ENCODE peak calls at places on chromosome 13, in eight cellular contexts. U is adrenal gland, E is PC-9, T is aorta, K is uterus, S is AG04450, V is A549, L is cardiac muscle cell. A is an unnamed sample.

GRCh38 chr13:26946675-26947342 is 186.2 kb upstream of the GPR12 start:
- DNase-seq in U (peak), E (peak), T (no peak), K (no peak), S (peak), V (peak), L (peak), A (no peak)

GRCh38 chr13:35979378-35979911 is 151.7 kb downstream of the DCLK1 start:
- DNase-seq in U (peak), E (no peak), T (peak), K (peak), S (peak), V (no peak), L (no peak), A (peak)

GRCh38 chr13:114106991-114107685 is 25.3 kb downstream of the RASA3 start:
- DNase-seq in U (peak), E (no peak), T (peak), K (peak), S (no peak), V (no peak), L (no peak), A (no peak)

GRCh38 chr13:74661851-74662250 is 527.6 kb upstream of the KLF12 start:
- DNase-seq in U (no peak), E (no peak), T (no peak), K (no peak), S (no peak), V (no peak), L (no peak), A (no peak)

GRCh38 chr13:30065181-30065580 is 214.8 kb upstream of the UBL3 start:
- DNase-seq in U (no peak), E (no peak), T (no peak), K (no peak), S (no peak), V (no peak), L (no peak), A (no peak)

GRCh38 chr13:27619711-27620376 is 485 bp downstream of the LNX2 start:
- DNase-seq in U (peak), E (no peak), T (no peak), K (peak), S (no peak), V (peak), L (no peak), A (no peak)

GRCh38 chr13:27839809-27840467 is 47.7 kb downstream of the GSX1 start:
- DNase-seq in U (no peak), E (peak), T (no peak), K (no peak), S (no peak), V (peak), L (no peak), A (no peak)

GRCh38 chr13:52405767-52406494 is at the start of gene THSD1:
- DNase-seq in U (peak), E (no peak), T (peak), K (peak), S (no peak), V (peak), L (no peak), A (no peak)

GRCh38 chr13:101917475-101917810 is 465.0 kb downstream of the ITGBL1 start:
- DNase-seq in U (no peak), E (no peak), T (peak), K (no peak), S (no peak), V (no peak), L (no peak), A (no peak)

GRCh38 chr13:73914119-73914518 is 220.1 kb downstream of the KLF12 start:
- DNase-seq in U (no peak), E (no peak), T (no peak), K (no peak), S (no peak), V (no peak), L (no peak), A (no peak)

GRCh38 chr13:43110658-43111057 is 87.3 kb downstream of the DNAJC15 start:
- DNase-seq in U (no peak), E (no peak), T (no peak), K (no peak), S (no peak), V (no peak), L (no peak), A (no peak)

GRCh38 chr13:71685072-71685471 is 181.9 kb downstream of the DACH1 start:
- DNase-seq in U (no peak), E (no peak), T (no peak), K (no peak), S (no peak), V (no peak), L (no peak), A (no peak)

GRCh38 chr13:95858286-95859075 is 181.5 kb downstream of the DNAJC3 start:
- DNase-seq in U (no peak), E (no peak), T (no peak), K (no peak), S (no peak), V (no peak), L (no peak), A (no peak)

GRCh38 chr13:40653558-40654318 is 12.7 kb downstream of the FOXO1 start:
- DNase-seq in U (no peak), E (no peak), T (no peak), K (no peak), S (no peak), V (no peak), L (no peak), A (no peak)

GRCh38 chr13:101453784-101454201 is 1.3 kb downstream of the ITGBL1 start:
- DNase-seq in U (peak), E (peak), T (peak), K (no peak), S (no peak), V (no peak), L (no peak), A (no peak)

GRCh38 chr13:81800433-81800832 is 1459.5 kb upstream of the SPRY2 start:
- DNase-seq in U (no peak), E (no peak), T (no peak), K (no peak), S (no peak), V (no peak), L (no peak), A (no peak)

GRCh38 chr13:98972059-98972458 is 5.8 kb downstream of the DOCK9 start:
- DNase-seq in U (no peak), E (no peak), T (no peak), K (no peak), S (no peak), V (no peak), L (no peak), A (no peak)

GRCh38 chr13:97043302-97043701 is 49.0 kb upstream of the OXGR1 start:
- DNase-seq in U (no peak), E (no peak), T (no peak), K (no peak), S (no peak), V (no peak), L (no peak), A (no peak)

GRCh38 chr13:41060723-41061074 is 610 bp upstream of the WBP4 start:
- DNase-seq in U (peak), E (peak), T (peak), K (peak), S (no peak), V (peak), L (peak), A (peak)

GRCh38 chr13:41289463-41289881 is 21.6 kb upstream of the NAA16 start:
- DNase-seq in U (no peak), E (no peak), T (no peak), K (no peak), S (no peak), V (no peak), L (no peak), A (no peak)

GRCh38 chr13:27341616-27342015 is 71.0 kb downstream of the RASL11A start:
- DNase-seq in U (no peak), E (peak), T (no peak), K (peak), S (no peak), V (no peak), L (no peak), A (no peak)

GRCh38 chr13:86201477-86201876 is 402.3 kb upstream of the SLITRK6 start:
- DNase-seq in U (no peak), E (no peak), T (no peak), K (no peak), S (no peak), V (no peak), L (no peak), A (no peak)

GRCh38 chr13:59413121-59413520 is 750.6 kb downstream of the DIAPH3 start:
- DNase-seq in U (no peak), E (no peak), T (no peak), K (no peak), S (no peak), V (no peak), L (peak), A (no peak)

GRCh38 chr13:28339419-28339818 is 155.5 kb downstream of the FLT1 start:
- DNase-seq in U (no peak), E (no peak), T (no peak), K (no peak), S (peak), V (no peak), L (no peak), A (no peak)

GRCh38 chr13:75285310-75285709 is 196.7 kb downstream of the TBC1D4 start:
- DNase-seq in U (no peak), E (no peak), T (no peak), K (no peak), S (no peak), V (no peak), L (no peak), A (no peak)

GRCh38 chr13:32734511-32734910 is 148.3 kb downstream of the PDS5B start:
- DNase-seq in U (no peak), E (no peak), T (no peak), K (no peak), S (peak), V (no peak), L (peak), A (no peak)

GRCh38 chr13:32737679-32738078 is 151.4 kb downstream of the PDS5B start:
- DNase-seq in U (no peak), E (no peak), T (no peak), K (no peak), S (no peak), V (no peak), L (no peak), A (no peak)

GRCh38 chr13:32735859-32736258 is 149.6 kb downstream of the PDS5B start:
- DNase-seq in U (no peak), E (no peak), T (no peak), K (no peak), S (no peak), V (no peak), L (no peak), A (no peak)

GRCh38 chr13:32737111-32737571 is 150.9 kb downstream of the PDS5B start:
- DNase-seq in U (no peak), E (no peak), T (no peak), K (no peak), S (no peak), V (no peak), L (no peak), A (no peak)

DNA sequence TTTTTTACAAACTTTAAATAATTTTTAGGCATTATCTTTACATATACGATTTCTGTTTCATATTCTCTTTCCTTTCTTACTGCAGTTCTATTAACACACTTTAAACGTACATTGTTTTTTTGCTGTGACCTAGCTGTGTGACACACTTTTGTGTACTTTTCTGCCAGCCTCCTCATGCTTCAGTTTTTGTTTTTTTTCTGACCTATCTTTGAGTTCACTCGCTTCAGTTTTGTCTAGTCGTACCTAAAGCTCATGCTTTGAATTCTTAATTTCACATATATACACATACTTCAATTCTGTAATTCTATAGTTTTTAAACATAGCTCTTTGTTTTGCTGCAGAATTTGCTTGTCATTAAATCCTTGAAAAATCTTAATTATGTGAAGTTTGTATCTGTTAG is 150.4 kb downstream of the PDS5B start:
- DNase-seq in U (no peak), E (no peak), T (no peak), K (no peak), S (no peak), V (no peak), L (no peak), A (no peak)
- H3K4me3 ChIP-seq in U (no peak), E (no peak), T (no peak), K (no peak), S (no peak), V (no peak), L (no peak), A (peak)

DNA sequence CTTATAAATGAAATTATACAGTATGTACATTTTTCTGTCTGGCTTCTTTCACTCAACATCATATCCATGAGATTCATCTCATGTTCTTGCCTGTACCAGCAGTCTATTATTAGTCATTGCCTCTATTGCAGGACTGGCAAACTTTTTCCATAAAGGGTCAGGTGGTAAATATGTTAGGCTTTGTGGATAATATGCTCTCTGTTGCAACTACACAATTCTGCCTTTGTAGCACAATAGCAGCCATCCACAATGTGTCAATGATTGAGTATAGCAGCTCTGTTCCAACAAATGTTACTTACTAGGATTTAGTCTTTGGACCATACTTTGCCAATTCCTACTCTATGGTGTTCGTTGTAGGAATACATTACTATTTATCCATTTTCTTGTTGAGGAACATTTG is 304.4 kb downstream of the DCT start:
- DNase-seq in U (no peak), E (no peak), T (no peak), K (no peak), S (no peak), V (no peak), L (no peak), A (no peak)
- H3K27ac ChIP-seq in U (no peak), E (no peak), T (no peak), K (no peak), S (no peak), V (no peak), L (no peak), A (no peak)

GRCh38 chr13:38685974-38686571 is 804 bp upstream of the FREM2 start:
- DNase-seq in U (no peak), E (peak), T (no peak), K (no peak), S (no peak), V (no peak), L (peak), A (no peak)

GRCh38 chr13:38690231-38690630 is 3.4 kb downstream of the FREM2 start:
- DNase-seq in U (no peak), E (no peak), T (no peak), K (no peak), S (no peak), V (no peak), L (no peak), A (no peak)

GRCh38 chr13:38688674-38689073 is 1.8 kb downstream of the FREM2 start:
- DNase-seq in U (no peak), E (no peak), T (peak), K (no peak), S (no peak), V (no peak), L (no peak), A (no peak)

GRCh38 chr13:38686635-38687245 is at the start of gene FREM2:
- DNase-seq in U (no peak), E (peak), T (peak), K (no peak), S (no peak), V (peak), L (peak), A (peak)

DNA sequence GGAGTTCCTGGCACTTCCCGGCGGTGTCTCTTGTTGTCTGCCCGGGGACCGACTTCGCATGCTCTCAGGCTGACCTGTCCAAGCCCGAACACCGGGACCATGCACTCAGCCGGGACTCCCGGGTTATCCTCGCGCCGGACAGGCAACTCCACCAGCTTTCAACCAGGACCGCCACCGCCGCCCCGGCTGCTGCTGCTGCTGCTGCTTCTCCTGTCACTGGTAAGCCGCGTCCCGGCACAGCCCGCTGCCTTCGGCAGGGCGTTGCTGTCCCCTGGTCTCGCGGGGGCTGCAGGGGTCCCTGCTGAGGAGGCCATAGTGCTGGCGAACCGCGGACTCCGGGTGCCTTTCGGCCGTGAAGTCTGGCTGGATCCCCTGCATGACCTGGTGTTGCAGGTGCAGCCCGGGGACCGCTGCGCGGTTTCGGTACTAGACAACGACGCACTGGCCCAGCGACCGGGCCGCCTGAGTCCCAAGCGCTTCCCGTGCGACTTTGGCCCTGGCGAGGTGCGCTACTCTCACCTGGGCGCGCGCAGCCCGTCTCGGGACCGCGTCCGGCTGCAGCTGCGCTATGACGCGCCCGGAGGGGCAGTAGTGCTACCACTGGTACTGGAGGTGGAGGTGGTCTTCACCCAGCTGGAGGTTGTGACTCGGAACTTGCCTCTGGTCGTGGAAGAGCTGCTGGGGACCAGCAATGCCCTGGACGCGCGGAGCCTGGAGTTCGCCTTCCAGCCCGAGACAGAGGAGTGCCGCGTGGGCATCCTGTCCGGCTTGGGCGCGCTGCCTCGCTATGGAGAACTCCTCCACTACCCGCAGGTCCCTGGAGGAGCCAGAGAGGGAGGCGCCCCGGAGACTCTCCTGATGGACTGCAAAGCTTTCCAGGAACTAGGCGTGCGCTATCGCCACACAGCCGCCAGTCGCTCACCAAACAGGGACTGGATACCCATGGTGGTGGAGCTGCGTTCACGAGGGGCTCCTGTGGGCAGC is 661 bp downstream of the FREM2 start:
- DNase-seq in U (no peak), E (no peak), T (peak), K (no peak), S (no peak), V (no peak), L (peak), A (peak)
- H3K4me3 ChIP-seq in U (no peak), E (peak), T (peak), K (peak), S (no peak), V (peak), L (peak), A (peak)

GRCh38 chr13:46389457-46389856 is 2.4 kb upstream of the RUBCNL start:
- DNase-seq in U (no peak), E (no peak), T (no peak), K (no peak), S (no peak), V (no peak), L (no peak), A (no peak)
- H3K27ac ChIP-seq in U (no peak), E (no peak), T (no peak), K (no peak), S (no peak), V (no peak), L (no peak), A (peak)

A was measured in dorsolateral prefrontal cortex.